ENCODE peak calls at places on chromosomes 5 and 9, in seven cellular contexts. One of them, this sample, is unnamed.

GRCh38 chr9:135085830-135086546 is 1.5 kb upstream of the OLFM1 start:
- DNase-seq in T-helper 17 cell: peak; percentile 11
- DNase-seq in natural killer cell treated with Interleukin-12 subunit alpha and Interleukin-12 subunit beta and Interleukin-15 and Interleukin-18, amount 100 ng/mL, for 72 hours: no peak
- DNase-seq in mucosa of gallbladder: peak; percentile 76
- DNase-seq in stimulated activated CD8-positive, alpha-beta memory T cell treated with anti-CD3 and anti-CD28 coated beads, Interleukin-15, amount 100 ng/mL, for 4 hours: no peak
- DNase-seq in COR-L47: peak; percentile 39
- DNase-seq in stimulated activated CD4-positive, alpha-beta T cell treated with anti-CD3 and anti-CD28 coated beads, Interleukin-1b, Interleukin-23, amount 100 ng/mL, for 1 hour: no peak
- DNase-seq in this sample: peak; percentile 79

GRCh38 chr9:16519001-16519400 is 351.5 kb downstream of the BNC2 start:
- DNase-seq in T-helper 17 cell: no peak
- DNase-seq in natural killer cell treated with Interleukin-12 subunit alpha and Interleukin-12 subunit beta and Interleukin-15 and Interleukin-18, amount 100 ng/mL, for 72 hours: no peak
- DNase-seq in mucosa of gallbladder: no peak
- DNase-seq in stimulated activated CD8-positive, alpha-beta memory T cell treated with anti-CD3 and anti-CD28 coated beads, Interleukin-15, amount 100 ng/mL, for 4 hours: no peak
- DNase-seq in COR-L47: no peak
- DNase-seq in stimulated activated CD4-positive, alpha-beta T cell treated with anti-CD3 and anti-CD28 coated beads, Interleukin-1b, Interleukin-23, amount 100 ng/mL, for 1 hour: no peak
- DNase-seq in this sample: no peak

GRCh38 chr9:115643948-115644727 is 509.5 kb upstream of the PAPPA start:
- DNase-seq in T-helper 17 cell: no peak
- DNase-seq in natural killer cell treated with Interleukin-12 subunit alpha and Interleukin-12 subunit beta and Interleukin-15 and Interleukin-18, amount 100 ng/mL, for 72 hours: no peak
- DNase-seq in mucosa of gallbladder: no peak
- DNase-seq in stimulated activated CD8-positive, alpha-beta memory T cell treated with anti-CD3 and anti-CD28 coated beads, Interleukin-15, amount 100 ng/mL, for 4 hours: no peak
- DNase-seq in COR-L47: no peak
- DNase-seq in stimulated activated CD4-positive, alpha-beta T cell treated with anti-CD3 and anti-CD28 coated beads, Interleukin-1b, Interleukin-23, amount 100 ng/mL, for 1 hour: no peak
- DNase-seq in this sample: no peak

GRCh38 chr5:96743065-96743768 is 64.5 kb downstream of the ERAP1 start:
- DNase-seq in T-helper 17 cell: no peak
- DNase-seq in natural killer cell treated with Interleukin-12 subunit alpha and Interleukin-12 subunit beta and Interleukin-15 and Interleukin-18, amount 100 ng/mL, for 72 hours: no peak
- DNase-seq in mucosa of gallbladder: no peak
- DNase-seq in stimulated activated CD8-positive, alpha-beta memory T cell treated with anti-CD3 and anti-CD28 coated beads, Interleukin-15, amount 100 ng/mL, for 4 hours: no peak
- DNase-seq in COR-L47: no peak
- DNase-seq in stimulated activated CD4-positive, alpha-beta T cell treated with anti-CD3 and anti-CD28 coated beads, Interleukin-1b, Interleukin-23, amount 100 ng/mL, for 1 hour: no peak
- DNase-seq in this sample: peak; percentile 49

GRCh38 chr9:128920381-128921058 is at the start of gene PHYHD1:
- DNase-seq in T-helper 17 cell: no peak
- DNase-seq in natural killer cell treated with Interleukin-12 subunit alpha and Interleukin-12 subunit beta and Interleukin-15 and Interleukin-18, amount 100 ng/mL, for 72 hours: no peak
- DNase-seq in mucosa of gallbladder: no peak
- DNase-seq in stimulated activated CD8-positive, alpha-beta memory T cell treated with anti-CD3 and anti-CD28 coated beads, Interleukin-15, amount 100 ng/mL, for 4 hours: no peak
- DNase-seq in COR-L47: no peak
- DNase-seq in stimulated activated CD4-positive, alpha-beta T cell treated with anti-CD3 and anti-CD28 coated beads, Interleukin-1b, Interleukin-23, amount 100 ng/mL, for 1 hour: no peak
- DNase-seq in this sample: peak; percentile 79

GRCh38 chr9:123373941-123374340 is 17.9 kb downstream of the CRB2 start:
- DNase-seq in T-helper 17 cell: no peak
- DNase-seq in natural killer cell treated with Interleukin-12 subunit alpha and Interleukin-12 subunit beta and Interleukin-15 and Interleukin-18, amount 100 ng/mL, for 72 hours: no peak
- DNase-seq in mucosa of gallbladder: no peak
- DNase-seq in stimulated activated CD8-positive, alpha-beta memory T cell treated with anti-CD3 and anti-CD28 coated beads, Interleukin-15, amount 100 ng/mL, for 4 hours: no peak
- DNase-seq in COR-L47: no peak
- DNase-seq in stimulated activated CD4-positive, alpha-beta T cell treated with anti-CD3 and anti-CD28 coated beads, Interleukin-1b, Interleukin-23, amount 100 ng/mL, for 1 hour: no peak
- DNase-seq in this sample: no peak

GRCh38 chr9:133892193-133892920 is 99.8 kb downstream of the VAV2 start:
- DNase-seq in T-helper 17 cell: no peak
- DNase-seq in natural killer cell treated with Interleukin-12 subunit alpha and Interleukin-12 subunit beta and Interleukin-15 and Interleukin-18, amount 100 ng/mL, for 72 hours: no peak
- DNase-seq in mucosa of gallbladder: peak; percentile 60
- DNase-seq in stimulated activated CD8-positive, alpha-beta memory T cell treated with anti-CD3 and anti-CD28 coated beads, Interleukin-15, amount 100 ng/mL, for 4 hours: no peak
- DNase-seq in COR-L47: peak; percentile 88
- DNase-seq in stimulated activated CD4-positive, alpha-beta T cell treated with anti-CD3 and anti-CD28 coated beads, Interleukin-1b, Interleukin-23, amount 100 ng/mL, for 1 hour: no peak
- DNase-seq in this sample: no peak

GRCh38 chr5:34848230-34848629 is 9.3 kb downstream of the TTC23L start:
- DNase-seq in T-helper 17 cell: no peak
- DNase-seq in natural killer cell treated with Interleukin-12 subunit alpha and Interleukin-12 subunit beta and Interleukin-15 and Interleukin-18, amount 100 ng/mL, for 72 hours: no peak
- DNase-seq in mucosa of gallbladder: no peak
- DNase-seq in stimulated activated CD8-positive, alpha-beta memory T cell treated with anti-CD3 and anti-CD28 coated beads, Interleukin-15, amount 100 ng/mL, for 4 hours: no peak
- DNase-seq in COR-L47: no peak
- DNase-seq in stimulated activated CD4-positive, alpha-beta T cell treated with anti-CD3 and anti-CD28 coated beads, Interleukin-1b, Interleukin-23, amount 100 ng/mL, for 1 hour: no peak
- DNase-seq in this sample: no peak

GRCh38 chr5:73393606-73394489 is 54.7 kb downstream of the FOXD1 start:
- DNase-seq in T-helper 17 cell: no peak
- DNase-seq in natural killer cell treated with Interleukin-12 subunit alpha and Interleukin-12 subunit beta and Interleukin-15 and Interleukin-18, amount 100 ng/mL, for 72 hours: no peak
- DNase-seq in mucosa of gallbladder: no peak
- DNase-seq in stimulated activated CD8-positive, alpha-beta memory T cell treated with anti-CD3 and anti-CD28 coated beads, Interleukin-15, amount 100 ng/mL, for 4 hours: no peak
- DNase-seq in COR-L47: peak; percentile 41
- DNase-seq in stimulated activated CD4-positive, alpha-beta T cell treated with anti-CD3 and anti-CD28 coated beads, Interleukin-1b, Interleukin-23, amount 100 ng/mL, for 1 hour: no peak
- DNase-seq in this sample: no peak

GRCh38 chr9:121676916-121677315 is 25.5 kb downstream of the DAB2IP start:
- DNase-seq in T-helper 17 cell: no peak
- DNase-seq in natural killer cell treated with Interleukin-12 subunit alpha and Interleukin-12 subunit beta and Interleukin-15 and Interleukin-18, amount 100 ng/mL, for 72 hours: no peak
- DNase-seq in mucosa of gallbladder: no peak
- DNase-seq in stimulated activated CD8-positive, alpha-beta memory T cell treated with anti-CD3 and anti-CD28 coated beads, Interleukin-15, amount 100 ng/mL, for 4 hours: no peak
- DNase-seq in COR-L47: no peak
- DNase-seq in stimulated activated CD4-positive, alpha-beta T cell treated with anti-CD3 and anti-CD28 coated beads, Interleukin-1b, Interleukin-23, amount 100 ng/mL, for 1 hour: no peak
- DNase-seq in this sample: no peak

GRCh38 chr9:109922617-109923260 is 142.7 kb downstream of the PALM2AKAP2 start:
- DNase-seq in T-helper 17 cell: no peak
- DNase-seq in natural killer cell treated with Interleukin-12 subunit alpha and Interleukin-12 subunit beta and Interleukin-15 and Interleukin-18, amount 100 ng/mL, for 72 hours: no peak
- DNase-seq in mucosa of gallbladder: no peak
- DNase-seq in stimulated activated CD8-positive, alpha-beta memory T cell treated with anti-CD3 and anti-CD28 coated beads, Interleukin-15, amount 100 ng/mL, for 4 hours: no peak
- DNase-seq in COR-L47: no peak
- DNase-seq in stimulated activated CD4-positive, alpha-beta T cell treated with anti-CD3 and anti-CD28 coated beads, Interleukin-1b, Interleukin-23, amount 100 ng/mL, for 1 hour: no peak
- DNase-seq in this sample: no peak

GRCh38 chr5:74028406-74028805 is 402.4 kb downstream of the ARHGEF28 start:
- DNase-seq in T-helper 17 cell: no peak
- DNase-seq in natural killer cell treated with Interleukin-12 subunit alpha and Interleukin-12 subunit beta and Interleukin-15 and Interleukin-18, amount 100 ng/mL, for 72 hours: no peak
- DNase-seq in mucosa of gallbladder: no peak
- DNase-seq in stimulated activated CD8-positive, alpha-beta memory T cell treated with anti-CD3 and anti-CD28 coated beads, Interleukin-15, amount 100 ng/mL, for 4 hours: no peak
- DNase-seq in COR-L47: no peak
- DNase-seq in stimulated activated CD4-positive, alpha-beta T cell treated with anti-CD3 and anti-CD28 coated beads, Interleukin-1b, Interleukin-23, amount 100 ng/mL, for 1 hour: no peak
- DNase-seq in this sample: no peak

GRCh38 chr9:133708770-133709611 is 29.2 kb downstream of the SARDH start:
- DNase-seq in T-helper 17 cell: no peak
- DNase-seq in natural killer cell treated with Interleukin-12 subunit alpha and Interleukin-12 subunit beta and Interleukin-15 and Interleukin-18, amount 100 ng/mL, for 72 hours: no peak
- DNase-seq in mucosa of gallbladder: no peak
- DNase-seq in stimulated activated CD8-positive, alpha-beta memory T cell treated with anti-CD3 and anti-CD28 coated beads, Interleukin-15, amount 100 ng/mL, for 4 hours: no peak
- DNase-seq in COR-L47: no peak
- DNase-seq in stimulated activated CD4-positive, alpha-beta T cell treated with anti-CD3 and anti-CD28 coated beads, Interleukin-1b, Interleukin-23, amount 100 ng/mL, for 1 hour: peak; percentile 29
- DNase-seq in this sample: peak; percentile 13

GRCh38 chr9:121463026-121463827 is 36.4 kb downstream of the GGTA1 start:
- DNase-seq in T-helper 17 cell: no peak
- DNase-seq in natural killer cell treated with Interleukin-12 subunit alpha and Interleukin-12 subunit beta and Interleukin-15 and Interleukin-18, amount 100 ng/mL, for 72 hours: no peak
- DNase-seq in mucosa of gallbladder: peak; percentile 42
- DNase-seq in stimulated activated CD8-positive, alpha-beta memory T cell treated with anti-CD3 and anti-CD28 coated beads, Interleukin-15, amount 100 ng/mL, for 4 hours: no peak
- DNase-seq in COR-L47: no peak
- DNase-seq in stimulated activated CD4-positive, alpha-beta T cell treated with anti-CD3 and anti-CD28 coated beads, Interleukin-1b, Interleukin-23, amount 100 ng/mL, for 1 hour: no peak
- DNase-seq in this sample: peak; percentile 75

GRCh38 chr5:74027732-74028338 is 401.8 kb downstream of the ARHGEF28 start:
- DNase-seq in T-helper 17 cell: no peak
- DNase-seq in natural killer cell treated with Interleukin-12 subunit alpha and Interleukin-12 subunit beta and Interleukin-15 and Interleukin-18, amount 100 ng/mL, for 72 hours: no peak
- DNase-seq in mucosa of gallbladder: no peak
- DNase-seq in stimulated activated CD8-positive, alpha-beta memory T cell treated with anti-CD3 and anti-CD28 coated beads, Interleukin-15, amount 100 ng/mL, for 4 hours: no peak
- DNase-seq in COR-L47: peak; percentile 56
- DNase-seq in stimulated activated CD4-positive, alpha-beta T cell treated with anti-CD3 and anti-CD28 coated beads, Interleukin-1b, Interleukin-23, amount 100 ng/mL, for 1 hour: no peak
- DNase-seq in this sample: no peak

GRCh38 chr9:132516911-132517310 is 65.5 kb upstream of the BARHL1 start:
- DNase-seq in T-helper 17 cell: no peak
- DNase-seq in natural killer cell treated with Interleukin-12 subunit alpha and Interleukin-12 subunit beta and Interleukin-15 and Interleukin-18, amount 100 ng/mL, for 72 hours: no peak
- DNase-seq in mucosa of gallbladder: no peak
- DNase-seq in stimulated activated CD8-positive, alpha-beta memory T cell treated with anti-CD3 and anti-CD28 coated beads, Interleukin-15, amount 100 ng/mL, for 4 hours: no peak
- DNase-seq in COR-L47: no peak
- DNase-seq in stimulated activated CD4-positive, alpha-beta T cell treated with anti-CD3 and anti-CD28 coated beads, Interleukin-1b, Interleukin-23, amount 100 ng/mL, for 1 hour: no peak
- DNase-seq in this sample: no peak

GRCh38 chr5:109844695-109845094 is 155.0 kb downstream of the MAN2A1 start:
- DNase-seq in T-helper 17 cell: no peak
- DNase-seq in natural killer cell treated with Interleukin-12 subunit alpha and Interleukin-12 subunit beta and Interleukin-15 and Interleukin-18, amount 100 ng/mL, for 72 hours: no peak
- DNase-seq in mucosa of gallbladder: no peak
- DNase-seq in stimulated activated CD8-positive, alpha-beta memory T cell treated with anti-CD3 and anti-CD28 coated beads, Interleukin-15, amount 100 ng/mL, for 4 hours: no peak
- DNase-seq in COR-L47: no peak
- DNase-seq in stimulated activated CD4-positive, alpha-beta T cell treated with anti-CD3 and anti-CD28 coated beads, Interleukin-1b, Interleukin-23, amount 100 ng/mL, for 1 hour: no peak
- DNase-seq in this sample: no peak

GRCh38 chr9:134390537-134390936 is 64.3 kb downstream of the RXRA start:
- DNase-seq in T-helper 17 cell: peak; percentile 67
- DNase-seq in natural killer cell treated with Interleukin-12 subunit alpha and Interleukin-12 subunit beta and Interleukin-15 and Interleukin-18, amount 100 ng/mL, for 72 hours: peak; percentile 80
- DNase-seq in mucosa of gallbladder: no peak
- DNase-seq in stimulated activated CD8-positive, alpha-beta memory T cell treated with anti-CD3 and anti-CD28 coated beads, Interleukin-15, amount 100 ng/mL, for 4 hours: peak; percentile 44
- DNase-seq in COR-L47: no peak
- DNase-seq in stimulated activated CD4-positive, alpha-beta T cell treated with anti-CD3 and anti-CD28 coated beads, Interleukin-1b, Interleukin-23, amount 100 ng/mL, for 1 hour: peak; percentile 57
- DNase-seq in this sample: no peak

GRCh38 chr5:178131446-178131996 is 707 bp downstream of the RMND5B start:
- DNase-seq in T-helper 17 cell: no peak
- DNase-seq in natural killer cell treated with Interleukin-12 subunit alpha and Interleukin-12 subunit beta and Interleukin-15 and Interleukin-18, amount 100 ng/mL, for 72 hours: no peak
- DNase-seq in mucosa of gallbladder: no peak
- DNase-seq in stimulated activated CD8-positive, alpha-beta memory T cell treated with anti-CD3 and anti-CD28 coated beads, Interleukin-15, amount 100 ng/mL, for 4 hours: no peak
- DNase-seq in COR-L47: no peak
- DNase-seq in stimulated activated CD4-positive, alpha-beta T cell treated with anti-CD3 and anti-CD28 coated beads, Interleukin-1b, Interleukin-23, amount 100 ng/mL, for 1 hour: no peak
- DNase-seq in this sample: no peak

GRCh38 chr5:72557576-72558336 is 50.5 kb upstream of the ZNF366 start:
- DNase-seq in T-helper 17 cell: no peak
- DNase-seq in natural killer cell treated with Interleukin-12 subunit alpha and Interleukin-12 subunit beta and Interleukin-15 and Interleukin-18, amount 100 ng/mL, for 72 hours: no peak
- DNase-seq in mucosa of gallbladder: no peak
- DNase-seq in stimulated activated CD8-positive, alpha-beta memory T cell treated with anti-CD3 and anti-CD28 coated beads, Interleukin-15, amount 100 ng/mL, for 4 hours: no peak
- DNase-seq in COR-L47: no peak
- DNase-seq in stimulated activated CD4-positive, alpha-beta T cell treated with anti-CD3 and anti-CD28 coated beads, Interleukin-1b, Interleukin-23, amount 100 ng/mL, for 1 hour: no peak
- DNase-seq in this sample: no peak

This sample was measured in left cardiac atrium.